ENCODE peak calls at places on chromosomes 2 and 18, in five cellular contexts. W, C, L, Q and P are unnamed samples. For H3K4me1, the result is how much of the 10 kb centered on the place peaks cover.

GRCh38 chr2:219094171-219094570 is 33.5 kb upstream of the IHH start:
- DNase-seq in W (no peak), C (no peak), L (no peak), Q (no peak), P (no peak)

GRCh38 chr2:193966590-193966989 is 1690.4 kb upstream of the SLC39A10 start:
- DNase-seq in W (no peak), C (no peak), L (no peak), Q (no peak), P (no peak)

GRCh38 chr2:46171441-46171953 is 125.7 kb upstream of the EPAS1 start:
- DNase-seq in W (no peak), C (no peak), L (no peak), Q (no peak), P (no peak)

GRCh38 chr2:138877421-138877820 is 97.2 kb upstream of the NXPH2 start:
- DNase-seq in W (no peak), C (no peak), L (no peak), Q (no peak), P (no peak)

GRCh38 chr18:46296656-46297055 is 192.5 kb downstream of the HAUS1 start:
- DNase-seq in W (no peak), C (no peak), L (no peak), Q (no peak), P (no peak)

GRCh38 chr2:172086349-172087190 is 1.3 kb downstream of the DLX1 start:
- DNase-seq in W (no peak), C (peak), L (no peak), Q (no peak), P (no peak)

GRCh38 chr2:212939777-212940531 is 211.5 kb downstream of the IKZF2 start:
- DNase-seq in W (peak), C (peak), L (no peak), Q (no peak), P (no peak)

GRCh38 chr2:21515903-21516302 is 392.1 kb downstream of the TDRD15 start:
- DNase-seq in W (no peak), C (no peak), L (no peak), Q (no peak), P (no peak)

GRCh38 chr2:149446735-149447134 is 116.3 kb downstream of the LYPD6 start:
- DNase-seq in W (no peak), C (no peak), L (no peak), Q (no peak), P (no peak)

GRCh38 chr2:109405833-109406232 is 207.9 kb downstream of the SEPTIN10 start:
- DNase-seq in W (no peak), C (no peak), L (no peak), Q (no peak), P (no peak)

GRCh38 chr18:62957885-62958472 is 242.6 kb downstream of the PHLPP1 start:
- DNase-seq in W (no peak), C (peak), L (no peak), Q (no peak), P (peak)

GRCh38 chr18:25814841-25815458 is 275.5 kb downstream of the SS18 start:
- DNase-seq in W (no peak), C (no peak), L (no peak), Q (no peak), P (no peak)

GRCh38 chr2:54416166-54416798 is 39.8 kb upstream of the SPTBN1 start:
- DNase-seq in W (no peak), C (no peak), L (no peak), Q (no peak), P (no peak)

GRCh38 chr2:15918761-15919356 is 21.5 kb upstream of the MYCN start:
- DNase-seq in W (no peak), C (no peak), L (no peak), Q (no peak), P (no peak)

GRCh38 chr2:223970343-223971128 is 13.3 kb downstream of the MRPL44 start:
- DNase-seq in W (no peak), C (peak), L (no peak), Q (peak), P (no peak)

GRCh38 chr2:63023444-63023843 is 27.2 kb upstream of the OTX1 start:
- DNase-seq in W (no peak), C (no peak), L (no peak), Q (peak), P (no peak)

GRCh38 chr2:113248997-113249770 is 29.5 kb downstream of the PAX8 start:
- DNase-seq in W (peak), C (peak), L (peak), Q (peak), P (peak)

GRCh38 chr18:8870528-8870927 is 165.2 kb downstream of the MTCL1 start:
- DNase-seq in W (no peak), C (no peak), L (no peak), Q (no peak), P (no peak)

GRCh38 chr2:86747708-86748627 is 27.9 kb downstream of the RMND5A start:
- DNase-seq in W (no peak), C (peak), L (no peak), Q (peak), P (no peak)

GRCh38 chr2:212357606-212358005 is 181.0 kb downstream of the ERBB4 start:
- DNase-seq in W (no peak), C (no peak), L (no peak), Q (no peak), P (no peak)

GRCh38 chr2:99403084-99403483 is 65.9 kb downstream of the EIF5B start:
- DNase-seq in W (no peak), C (no peak), L (no peak), Q (no peak), P (no peak)

GRCh38 chr18:25805323-25805722 is 285.1 kb downstream of the SS18 start:
- DNase-seq in W (no peak), C (peak), L (peak), Q (no peak), P (no peak)

GRCh38 chr2:18836436-18836835 is 247.1 kb upstream of the NT5C1B start:
- DNase-seq in W (no peak), C (no peak), L (no peak), Q (no peak), P (no peak)

DNA sequence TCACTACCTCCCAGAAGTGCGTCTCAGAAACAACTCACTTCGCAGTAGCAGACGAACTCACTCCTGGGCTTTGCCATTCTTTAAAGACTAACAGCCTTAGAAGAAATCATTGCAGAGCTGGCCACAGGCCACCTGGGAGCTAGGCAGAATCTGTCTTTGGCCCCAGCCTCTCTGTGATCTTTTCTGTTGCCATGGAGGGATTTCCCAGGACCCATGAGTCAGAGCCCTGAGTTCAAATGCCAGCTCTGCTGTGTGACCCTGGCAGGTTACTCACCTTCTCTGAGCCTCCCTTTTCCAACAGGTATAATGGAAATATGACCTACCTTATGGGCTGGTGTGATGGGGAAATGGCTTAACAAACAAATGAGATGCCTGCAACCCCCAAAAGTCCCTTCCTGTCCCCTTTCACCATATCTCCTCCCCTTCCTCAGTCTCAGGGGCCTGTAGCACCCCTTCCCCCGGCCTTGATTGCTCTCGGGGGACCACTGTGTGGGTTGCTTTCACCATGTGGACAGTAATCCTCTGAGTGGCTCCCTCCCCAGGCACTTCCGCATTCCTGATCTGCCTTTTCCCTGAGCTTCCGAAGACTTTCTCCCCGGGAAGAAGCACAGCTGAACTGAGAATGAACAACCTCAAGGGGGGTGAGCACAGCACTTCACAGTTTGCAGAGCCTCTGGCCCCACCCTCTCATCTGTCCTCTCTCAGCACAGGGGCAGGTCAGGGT is 34.0 kb upstream of the SLC66A3 start:
- DNase-seq in W (no peak), C (no peak), L (no peak), Q (no peak), P (no peak)
- H3K4me3 ChIP-seq in W (no peak), C (no peak), L (no peak), Q (no peak), P (no peak)

GRCh38 chr2:174841931-174842330 is 77.7 kb upstream of the CHRNA1 start:
- DNase-seq in W (no peak), C (no peak), L (no peak), Q (no peak), P (no peak)
- H3K4me1 ChIP-seq in W (under half), C (under half), L (under half), Q (under half), P (under half)

GRCh38 chr2:174036825-174037224 is 71.7 kb upstream of the SP3 start:
- DNase-seq in W (no peak), C (no peak), L (no peak), Q (no peak), P (no peak)

GRCh38 chr2:174035117-174035516 is 69.9 kb upstream of the SP3 start:
- DNase-seq in W (no peak), C (no peak), L (no peak), Q (no peak), P (no peak)

GRCh38 chr2:174038472-174038871 is 73.3 kb upstream of the SP3 start:
- DNase-seq in W (no peak), C (no peak), L (no peak), Q (no peak), P (no peak)

GRCh38 chr2:174033163-174033550 is 68.0 kb upstream of the SP3 start:
- DNase-seq in W (no peak), C (no peak), L (no peak), Q (no peak), P (no peak)

DNA sequence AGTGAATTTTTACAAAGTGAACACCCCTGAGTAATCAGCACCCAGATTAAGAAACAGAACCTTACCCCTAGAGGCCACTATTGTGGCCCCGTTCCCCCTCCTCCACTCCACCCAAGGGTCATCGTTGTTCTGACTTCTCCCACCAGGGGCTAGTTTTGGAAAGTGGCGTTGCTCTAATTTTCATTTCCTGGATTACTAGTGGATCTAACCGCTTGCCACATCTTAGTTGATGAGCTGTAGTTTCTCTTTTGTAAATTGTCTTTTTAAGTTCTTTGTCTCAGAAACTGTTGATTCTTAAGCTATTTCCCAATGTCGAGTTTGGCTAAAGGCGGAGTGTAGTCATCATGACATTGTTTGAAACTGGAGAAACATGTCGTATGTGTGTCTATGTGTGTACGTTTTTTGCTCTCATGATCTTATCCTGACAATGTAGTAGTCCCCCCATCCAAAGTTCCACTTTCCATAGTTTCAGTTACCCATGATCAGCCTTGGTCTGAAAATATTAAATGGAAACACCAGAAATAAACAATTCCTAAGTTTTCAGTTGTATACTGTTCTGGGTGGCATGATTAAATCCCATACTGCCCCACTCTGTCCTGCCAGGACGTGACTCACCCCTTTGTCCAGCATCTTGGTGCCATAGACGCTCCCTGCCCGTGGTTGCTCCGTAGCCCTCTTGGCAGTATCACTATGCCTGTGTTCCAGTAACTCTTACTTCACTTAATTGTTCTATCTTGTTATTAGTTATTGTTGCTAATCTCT is 71.0 kb upstream of the SP3 start:
- DNase-seq in W (no peak), C (no peak), L (peak), Q (no peak), P (no peak)
- H3K4me3 ChIP-seq in W (no peak), C (no peak), L (no peak), Q (no peak), P (no peak)

DNA sequence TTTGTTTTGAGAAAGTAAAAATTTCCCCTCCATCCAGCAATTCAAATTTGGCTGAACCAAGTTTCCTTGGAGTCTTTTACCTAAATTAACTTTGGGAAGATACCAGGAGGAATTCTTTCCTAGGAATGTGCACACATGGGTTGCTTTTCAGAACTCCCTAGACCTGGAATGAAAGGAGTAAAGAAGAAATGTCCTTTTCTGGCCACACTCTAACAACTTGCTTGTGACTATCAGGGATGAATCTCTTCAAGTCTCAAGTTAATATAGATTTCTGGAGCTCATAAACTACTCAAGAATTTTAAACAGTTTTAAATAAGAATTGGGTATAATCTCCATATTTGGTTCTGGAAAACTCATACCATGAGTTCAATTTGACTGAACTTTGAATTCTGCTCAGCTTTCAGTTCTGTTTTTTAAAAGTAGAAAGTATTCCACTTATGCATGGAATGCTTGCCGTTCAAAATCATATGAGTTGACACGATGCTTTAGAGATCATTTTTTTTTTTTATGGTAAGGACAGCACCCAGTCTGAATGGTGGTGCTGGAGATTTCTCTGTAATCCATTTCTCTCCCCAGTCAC is 7.7 kb downstream of the RASGRP3 start:
- DNase-seq in W (no peak), C (no peak), L (no peak), Q (no peak), P (no peak)
- H3K4me1 ChIP-seq in W (under half), C (under half), L (half or more), Q (under half), P (under half)

DNA sequence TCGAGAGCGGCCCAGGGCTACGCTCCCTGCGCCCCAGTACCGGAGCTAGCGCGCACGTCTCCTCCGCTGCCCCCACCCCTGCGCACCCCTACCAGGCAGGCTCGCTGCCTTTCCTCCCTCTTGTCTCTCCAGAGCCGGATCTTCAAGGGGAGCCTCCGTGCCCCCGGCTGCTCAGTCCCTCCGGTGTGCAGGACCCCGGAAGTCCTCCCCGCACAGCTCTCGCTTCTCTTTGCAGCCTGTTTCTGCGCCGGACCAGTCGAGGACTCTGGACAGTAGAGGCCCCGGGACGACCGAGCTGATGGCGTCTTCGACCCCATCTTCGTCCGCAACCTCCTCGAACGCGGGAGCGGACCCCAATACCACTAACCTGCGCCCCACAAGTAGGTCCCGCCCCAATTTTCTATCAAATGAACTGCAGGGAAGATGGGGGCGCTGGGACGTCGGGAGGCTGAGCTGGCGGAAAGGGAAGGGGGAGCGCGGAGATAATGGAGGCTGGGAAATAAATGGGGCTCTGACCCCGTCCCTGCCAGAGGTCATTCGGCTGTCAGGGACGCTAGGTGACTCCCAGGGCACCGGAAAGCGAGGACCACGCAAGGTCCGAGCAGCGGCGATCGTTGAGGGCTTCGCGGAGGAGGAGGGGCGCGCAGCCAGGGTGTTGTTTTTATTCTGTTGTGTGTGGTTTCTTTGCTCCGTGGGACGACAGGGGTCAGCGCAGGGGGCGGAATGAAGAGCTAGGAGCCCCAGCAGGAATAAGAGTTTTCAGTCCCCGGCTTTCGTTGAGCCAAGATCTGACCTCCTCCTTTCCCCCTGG is 1.8 kb downstream of the GAD1 start:
- DNase-seq in W (no peak), C (no peak), L (no peak), Q (no peak), P (no peak)
- H3K4me3 ChIP-seq in W (no peak), C (peak), L (peak), Q (peak), P (peak)

GRCh38 chr2:95276888-95277245 is 2.6 kb downstream of the PROM2 start:
- DNase-seq in W (no peak), C (no peak), L (peak), Q (no peak), P (no peak)
- H3K4me1 ChIP-seq in W (under half), C (under half), L (under half), Q (under half), P (under half)

DNA sequence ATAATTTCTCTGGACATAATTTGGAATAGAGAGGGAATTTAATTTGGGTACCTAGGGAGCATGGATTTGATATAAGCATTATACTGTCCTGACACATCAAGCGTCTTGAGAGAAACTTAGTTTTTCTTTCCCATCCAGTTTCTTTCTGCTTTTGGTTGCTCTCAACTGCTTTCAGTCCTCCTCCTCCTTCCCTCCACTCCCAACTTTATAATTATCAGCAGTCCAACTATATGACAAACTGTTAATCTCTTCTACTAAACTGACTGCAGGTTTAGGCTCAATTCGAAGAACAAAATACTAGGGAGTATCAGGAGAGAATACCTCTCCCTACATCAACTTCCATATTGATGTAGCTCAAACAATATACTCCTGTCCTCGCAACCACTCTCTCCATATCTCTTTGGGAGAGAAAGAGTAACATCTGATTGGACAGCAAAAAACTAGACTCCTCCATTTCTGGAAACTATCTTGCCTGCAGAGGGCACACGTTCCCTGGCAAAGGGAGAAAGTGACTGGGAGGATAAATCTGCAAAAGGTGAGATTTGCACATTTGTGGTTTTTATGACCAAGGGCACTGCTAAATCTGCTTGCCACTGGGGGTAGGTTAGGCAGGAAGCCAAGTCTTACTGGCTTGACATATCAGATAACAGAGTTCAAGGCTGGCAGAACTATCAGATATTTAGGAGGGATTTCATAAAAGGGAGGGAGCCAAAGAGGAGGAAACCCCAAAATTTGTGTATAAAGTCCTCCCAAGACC is 40.1 kb downstream of the ICA1L start:
- DNase-seq in W (no peak), C (peak), L (no peak), Q (peak), P (peak)
- H3K4me3 ChIP-seq in W (no peak), C (no peak), L (no peak), Q (no peak), P (no peak)